ENCODE peak calls at places on chromosomes 12 and 14, in five cellular contexts. I is osteoblast, P is AG09309, K is stomach, O is AG10803. W is an unnamed sample.

GRCh38 chr12:107415834-107416233 is 269.8 kb upstream of the PWP1 start:
- DNase-seq in I (peak; percentile 37), P (peak; percentile 61), K (no peak), O (peak; percentile 96), W (no peak)

GRCh38 chr14:73105050-73105449 is 31.3 kb upstream of the PSEN1 start:
- DNase-seq in I (no peak), P (no peak), K (no peak), O (no peak), W (no peak)

GRCh38 chr12:66321433-66321832 is 19.1 kb downstream of the HELB start:
- DNase-seq in I (no peak), P (no peak), K (no peak), O (no peak), W (peak; percentile 7)

GRCh38 chr12:109500406-109501185 is 23.2 kb downstream of the UBE3B start:
- DNase-seq in I (no peak), P (no peak), K (no peak), O (no peak), W (no peak)

GRCh38 chr14:102901633-102902032 is 20.8 kb upstream of the AMN start:
- DNase-seq in I (peak; percentile 14), P (no peak), K (no peak), O (no peak), W (no peak)

GRCh38 chr14:93150227-93151206 is 34.2 kb downstream of the MOAP1 start:
- DNase-seq in I (peak; percentile 45), P (no peak), K (peak; percentile 54), O (no peak), W (no peak)

GRCh38 chr12:38269897-38270296 is 46.7 kb upstream of the ALG10B start:
- DNase-seq in I (no peak), P (no peak), K (no peak), O (no peak), W (no peak)

GRCh38 chr14:77276959-77277358 is 6.0 kb upstream of the NGB start:
- DNase-seq in I (peak; percentile 43), P (no peak), K (no peak), O (no peak), W (no peak)

GRCh38 chr12:122790393-122791075 is 16.2 kb downstream of the CCDC62 start:
- DNase-seq in I (no peak), P (no peak), K (no peak), O (peak; percentile 79), W (no peak)

GRCh38 chr14:63357841-63358240 is 39.1 kb upstream of the GPHB5 start:
- DNase-seq in I (no peak), P (no peak), K (no peak), O (no peak), W (no peak)

GRCh38 chr14:63362305-63362914 is 43.7 kb upstream of the GPHB5 start:
- DNase-seq in I (no peak), P (no peak), K (no peak), O (no peak), W (no peak)

GRCh38 chr14:63361790-63362189 is 43.1 kb upstream of the GPHB5 start:
- DNase-seq in I (no peak), P (no peak), K (no peak), O (no peak), W (no peak)
- TF ChIP-seq CTCF in I (no peak), P (no peak), K (no peak), O (no peak), W (no peak)

GRCh38 chr12:21942377-21942703 is 1.1 kb upstream of the ABCC9 start:
- DNase-seq in I (peak; percentile 79), P (no peak), K (no peak), O (no peak), W (no peak)

GRCh38 chr12:21940972-21941521 is at the start of gene ABCC9:
- DNase-seq in I (peak; percentile 58), P (no peak), K (peak; percentile 28), O (peak; percentile 11), W (peak; percentile 29)

GRCh38 chr12:21940549-21940948 is 677 bp downstream of the ABCC9 start:
- DNase-seq in I (no peak), P (no peak), K (no peak), O (no peak), W (no peak)

GRCh38 chr12:21939435-21939834 is 1.8 kb downstream of the ABCC9 start:
- DNase-seq in I (no peak), P (no peak), K (no peak), O (no peak), W (no peak)

DNA sequence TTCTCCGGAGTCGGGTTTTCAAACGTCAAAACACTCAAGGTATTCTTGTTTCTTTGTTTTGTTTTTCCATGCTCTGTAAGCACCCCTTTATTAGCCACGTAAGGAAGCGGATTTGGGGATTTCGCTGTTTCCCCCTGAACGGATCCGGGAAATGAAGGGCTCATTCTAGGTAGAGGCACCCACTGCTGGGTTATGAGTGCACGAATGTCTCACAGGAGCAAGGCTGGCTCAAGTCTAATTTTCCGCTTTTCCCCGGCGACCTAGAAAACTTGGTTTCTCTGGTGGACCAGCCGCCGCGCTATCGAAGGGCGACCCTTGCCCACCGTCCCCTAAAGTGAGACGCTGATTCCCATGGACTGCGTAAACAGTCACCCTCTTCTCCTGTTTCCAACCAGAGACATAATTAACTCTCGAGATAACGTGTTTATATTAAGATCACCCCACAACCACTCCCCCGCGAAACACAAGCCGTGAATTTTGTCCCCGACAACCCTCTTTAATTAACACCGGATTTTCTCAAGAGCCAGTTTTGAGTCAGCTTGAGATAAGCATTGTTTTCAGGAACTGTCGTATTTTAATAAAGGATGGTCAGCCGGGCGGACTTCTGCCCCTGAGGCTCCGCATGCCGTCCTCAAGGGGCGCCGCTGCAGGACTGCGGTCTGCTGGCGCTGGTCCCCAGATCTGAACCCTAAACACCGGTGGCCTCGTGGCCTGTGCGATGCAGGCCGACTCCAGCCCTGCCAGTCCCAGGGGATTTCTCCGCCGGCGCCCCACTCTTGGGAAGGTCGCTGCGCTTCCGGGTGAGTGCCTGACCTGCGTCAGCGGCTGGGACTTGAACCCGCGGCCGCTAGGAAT is 523 bp upstream of the ABCC9 start:
- DNase-seq in I (peak; percentile 84), P (no peak), K (no peak), O (peak; percentile 43), W (peak; percentile 40)
- H3K4me3 ChIP-seq in I (peak overlapping the region; percentile 73), P (peak overlapping the region; percentile 69), K (peak overlapping the region; percentile 51), O (peak overlapping the region; percentile 56), W (peak overlapping the region; percentile 51)

DNA sequence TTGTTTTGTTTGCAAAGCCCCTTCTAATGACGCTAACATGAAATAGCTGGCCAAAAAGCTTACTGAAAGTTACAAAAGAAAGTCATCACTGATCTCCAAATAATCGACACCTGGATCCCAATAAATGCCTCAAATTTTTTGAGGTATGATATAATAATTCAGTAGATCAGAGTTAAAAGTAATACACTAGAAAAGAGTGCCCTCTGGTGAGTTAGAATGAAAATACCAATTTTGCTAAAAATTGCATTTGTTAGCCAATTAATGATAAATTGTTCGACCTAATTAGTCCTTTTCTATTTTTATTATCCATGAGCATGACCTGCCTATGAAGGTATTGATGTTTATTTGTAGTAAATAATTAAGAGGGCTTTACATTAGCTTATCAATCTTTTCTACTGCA is 78.6 kb downstream of the CEP128 start:
- DNase-seq in I (no peak), P (no peak), K (no peak), O (no peak), W (peak; percentile 19)
- TF ChIP-seq CTCF in I (peak; percentile 45), P (no peak), K (no peak), O (peak; percentile 38), W (peak; percentile 36)

DNA sequence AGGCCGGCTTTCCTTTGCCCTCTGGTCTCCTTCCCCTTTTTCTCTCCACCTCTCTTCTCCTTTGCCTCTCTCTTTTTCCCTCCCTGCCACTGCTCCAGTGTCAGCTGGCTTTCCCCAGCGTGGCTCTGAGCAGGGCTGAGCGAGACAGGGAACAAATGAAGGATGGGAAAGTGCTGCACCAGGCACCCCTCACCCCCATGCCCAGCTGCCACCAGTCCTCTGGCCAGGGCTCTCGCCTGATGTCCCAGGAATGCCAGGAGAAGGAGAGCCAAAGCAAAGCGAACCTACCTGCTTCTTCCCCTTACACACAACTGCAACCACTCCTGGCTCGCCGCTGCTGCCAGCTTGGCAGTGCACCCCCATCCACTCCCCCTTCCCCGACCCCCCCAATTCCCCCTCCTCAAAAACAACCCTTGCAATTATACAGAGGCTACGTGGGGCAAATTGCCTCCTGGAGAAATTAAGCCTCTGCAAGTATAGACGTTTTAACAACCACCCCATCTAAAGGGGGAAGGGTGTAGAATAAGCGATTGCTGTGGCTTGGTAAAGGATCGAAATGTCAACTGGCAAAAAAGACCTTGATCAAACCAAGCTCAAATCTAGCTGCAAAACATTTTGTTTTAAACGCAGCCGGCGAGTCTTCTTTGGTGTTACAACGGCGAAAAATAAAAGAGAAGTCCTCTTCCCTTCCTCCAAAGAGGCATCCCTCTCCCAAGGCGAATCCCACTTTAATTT is 3.1 kb downstream of the BCL11B start:
- DNase-seq in I (peak; percentile 66), P (no peak), K (no peak), O (no peak), W (no peak)
- H3K4me3 ChIP-seq in I (no peak overlapping the region), P (no peak overlapping the region), K (peak overlapping the region; percentile 42), O (no peak overlapping the region), W (no peak overlapping the region)

GRCh38 chr14:32762886-32763285 is 175.8 kb upstream of the NPAS3 start:
- DNase-seq in I (no peak), P (no peak), K (no peak), O (peak; percentile 51), W (peak; percentile 78)
- TF ChIP-seq CTCF in I (no peak), P (no peak), K (no peak), O (no peak), W (no peak)

GRCh38 chr14:26528415-26529182 is 69.2 kb downstream of the NOVA1 start:
- DNase-seq in I (peak; percentile 25), P (no peak), K (no peak), O (peak; percentile 59), W (no peak)

GRCh38 chr14:26526132-26526531 is 71.7 kb downstream of the NOVA1 start:
- DNase-seq in I (no peak), P (no peak), K (no peak), O (peak; percentile 63), W (no peak)

GRCh38 chr14:26527095-26527494 is 70.7 kb downstream of the NOVA1 start:
- DNase-seq in I (no peak), P (no peak), K (no peak), O (no peak), W (no peak)

GRCh38 chr14:26531894-26532293 is 65.9 kb downstream of the NOVA1 start:
- DNase-seq in I (no peak), P (no peak), K (no peak), O (peak; percentile 49), W (peak; percentile 62)
- H3K4me3 ChIP-seq in I (no peak overlapping the region), P (no peak overlapping the region), K (no peak overlapping the region), O (no peak overlapping the region), W (no peak overlapping the region)

DNA sequence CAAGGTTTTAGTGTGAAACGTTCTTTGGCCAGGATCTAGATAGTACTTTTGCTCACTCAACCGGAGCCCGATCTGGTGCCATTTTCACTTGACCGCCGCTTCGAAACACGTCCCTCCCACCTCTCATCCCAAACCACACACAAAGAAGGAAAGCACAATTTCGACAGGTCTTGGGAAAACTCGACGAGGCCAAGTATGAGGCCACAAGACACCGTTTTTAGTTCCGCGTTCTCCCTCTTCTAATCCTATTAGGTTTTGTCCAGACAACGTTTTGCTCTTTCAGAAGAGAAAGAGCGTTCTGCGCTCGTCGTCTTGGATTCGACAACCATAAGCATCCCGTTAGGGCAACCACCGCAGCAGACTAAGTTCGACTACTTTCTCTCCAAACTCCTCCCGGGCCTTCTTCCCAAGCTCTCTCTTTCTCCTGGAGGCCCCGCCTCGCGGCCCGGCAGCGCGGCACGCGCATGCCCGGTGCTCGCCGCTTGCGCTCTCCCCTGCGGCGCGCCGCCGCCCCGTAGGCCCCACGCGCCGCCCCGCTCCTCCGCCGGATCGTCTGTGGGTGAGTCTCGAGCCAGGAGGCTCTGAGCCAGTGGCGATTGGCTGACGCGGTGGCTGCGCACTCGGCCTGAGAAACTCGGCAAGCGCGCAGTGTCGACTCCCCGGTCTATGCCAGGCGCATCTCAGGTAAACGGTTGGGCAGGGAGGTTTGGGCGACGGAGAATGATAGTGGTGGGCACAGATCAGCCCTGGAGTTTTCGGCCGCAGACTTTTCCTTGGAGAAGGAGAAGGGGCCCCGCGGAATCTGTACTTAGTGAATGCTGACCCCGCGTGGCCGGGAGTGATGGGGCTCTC is at the start of gene MIPOL1:
- DNase-seq in I (peak; percentile 96), P (peak; percentile 46), K (peak; percentile 88), O (peak; percentile 89), W (peak; percentile 92)
- TF ChIP-seq CTCF in I (peak; percentile 40), P (peak; percentile 39), K (peak; percentile 6), O (peak; percentile 49), W (peak; percentile 48)

W was measured in choroid plexus epithelial cell.